ENCODE peak calls at places on chromosomes 4 and X, in five cellular contexts. B, V, P, I and D are unnamed samples.

GRCh38 chr4:14254252-14254651 is 626.7 kb upstream of the BOD1L1 start:
- DNase-seq in P (no peak), B (no peak), V (no peak), I (no peak), D (peak; percentile 22)

GRCh38 chr4:55884093-55884850 is 30.8 kb downstream of the EXOC1 start:
- DNase-seq in I (no peak), V (no peak), B (no peak), P (no peak), D (no peak)

GRCh38 chr4:88866862-88867550 is 169.4 kb upstream of the NAP1L5 start:
- DNase-seq in B (no peak), I (no peak), V (no peak), P (no peak), D (no peak)

GRCh38 chrX:17710836-17711235 is 26.5 kb upstream of the SCML1 start:
- DNase-seq in P (no peak), I (peak; percentile 82), B (no peak), V (no peak), D (no peak)

GRCh38 chr4:1045193-1045594 is 33.8 kb downstream of the FGFRL1 start:
- DNase-seq in B (no peak), V (no peak), P (no peak), I (no peak), D (no peak)

GRCh38 chr4:169931996-169932395 is 94.2 kb downstream of the MFAP3L start:
- DNase-seq in P (no peak), I (no peak), V (no peak), B (no peak), D (no peak)

GRCh38 chrX:51975360-51975759 is 81.9 kb downstream of the MAGED1 start:
- DNase-seq in B (no peak), I (peak; percentile 4), V (no peak), P (no peak), D (no peak)

GRCh38 chrX:121958886-121959285 is 911.5 kb downstream of the GLUD2 start:
- DNase-seq in V (no peak), I (no peak), B (no peak), P (no peak), D (no peak)

GRCh38 chr4:1500231-1500965 is 94.2 kb upstream of the NKX1-1 start:
- DNase-seq in V (no peak), P (no peak), I (no peak), B (no peak), D (peak; percentile 4)

GRCh38 chrX:104565791-104566687 is at the start of gene IL1RAPL2:
- DNase-seq in I (peak; percentile 8), P (peak; percentile 49), V (no peak), B (no peak), D (peak; percentile 49)

GRCh38 chr4:140717313-140717712 is 38.9 kb downstream of the TBC1D9 start:
- DNase-seq in B (no peak), P (no peak), V (no peak), I (no peak), D (no peak)

GRCh38 chr4:166252487-166253402 is 379.7 kb downstream of the TLL1 start:
- DNase-seq in I (peak; percentile 10), P (peak; percentile 7), V (peak; percentile 37), B (no peak), D (peak; percentile 3)

GRCh38 chrX:38982370-38982769 is 181.1 kb downstream of the MID1IP1 start:
- DNase-seq in P (no peak), V (no peak), B (no peak), I (peak; percentile 44), D (no peak)

GRCh38 chr4:1200425-1201035 is 28.1 kb upstream of the SPON2 start:
- DNase-seq in V (no peak), B (no peak), P (peak; percentile 21), I (no peak), D (peak; percentile 61)

GRCh38 chr4:140150886-140151699 is 2.9 kb downstream of the MAML3 start:
- DNase-seq in I (no peak), B (no peak), P (peak; percentile 75), V (peak; percentile 79), D (peak; percentile 84)

GRCh38 chr4:131427000-131427399 is 1722.1 kb upstream of the PCDH10 start:
- DNase-seq in B (no peak), V (no peak), P (no peak), I (no peak), D (no peak)

GRCh38 chrX:369563-370101 is 17.1 kb downstream of the PPP2R3B start:
- DNase-seq in P (no peak), V (no peak), B (no peak), I (no peak), D (no peak)

GRCh38 chrX:36867143-36867542 is 141.0 kb upstream of the FAM47C start:
- DNase-seq in I (peak; percentile 2), B (no peak), V (no peak), P (peak; percentile 21), D (peak; percentile 5)

GRCh38 chr4:61312526-61312925 is 112.4 kb downstream of the ADGRL3 start:
- DNase-seq in P (no peak), I (no peak), V (no peak), B (no peak), D (no peak)

GRCh38 chr4:83362492-83363329 is 28.1 kb upstream of the HPSE start:
- DNase-seq in I (peak; percentile 96), B (no peak), V (no peak), P (peak; percentile 38), D (peak; percentile 10)

GRCh38 chrX:72312311-72312940 is 6.7 kb upstream of the CITED1 start:
- DNase-seq in B (no peak), I (no peak), V (no peak), P (no peak), D (no peak)

GRCh38 chr4:73730292-73730691 is 10.1 kb upstream of the CXCL8 start:
- DNase-seq in I (no peak), P (no peak), B (no peak), V (no peak), D (no peak)

GRCh38 chr4:110631582-110632505 is 9.0 kb upstream of the PITX2 start:
- DNase-seq in P (peak; percentile 72), I (peak; percentile 54), B (no peak), V (peak; percentile 68), D (peak; percentile 89)

GRCh38 chr4:98539299-98539698 is 119.1 kb downstream of the TSPAN5 start:
- DNase-seq in P (no peak), V (no peak), B (no peak), I (no peak), D (no peak)

GRCh38 chrX:133849676-133850075 is 135.7 kb downstream of the GPC3 start:
- DNase-seq in B (no peak), P (no peak), I (no peak), V (no peak), D (no peak)

GRCh38 chrX:56746996-56747395 is 18.0 kb downstream of the NBDY start:
- DNase-seq in I (no peak), B (no peak), P (no peak), V (no peak), D (no peak)

GRCh38 chrX:23844502-23845138 is 61.6 kb downstream of the SAT1 start:
- DNase-seq in I (peak; percentile 65), B (no peak), V (no peak), P (peak; percentile 66), D (peak; percentile 41)

GRCh38 chr4:15376594-15376993 is 51.2 kb upstream of the C1QTNF7 start:
- DNase-seq in P (no peak), I (peak; percentile 13), B (no peak), V (no peak), D (no peak)

GRCh38 chr4:132982151-132982550 is 166.9 kb upstream of the PCDH10 start:
- DNase-seq in B (no peak), V (no peak), P (no peak), I (no peak), D (no peak)

DNA sequence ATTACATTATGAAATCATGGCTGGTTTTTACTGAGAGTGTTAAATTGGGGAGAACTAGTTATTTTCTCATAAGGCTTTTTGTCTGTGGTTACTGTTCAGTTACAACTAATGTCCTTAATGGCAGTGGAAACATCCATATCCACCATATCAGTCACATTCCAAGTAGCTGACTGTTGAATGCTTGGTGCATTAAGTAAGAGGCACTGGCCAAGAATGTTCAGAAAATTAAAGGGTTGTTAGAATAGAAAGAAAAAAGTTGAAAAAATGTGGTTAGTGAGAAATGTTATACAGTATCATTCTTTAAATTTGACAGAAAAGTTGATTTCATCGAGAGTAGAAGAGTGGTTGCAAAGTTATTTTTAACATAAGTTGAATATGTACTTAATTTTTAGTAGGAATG is 2407.3 kb downstream of the ARAP2 start:
- DNase-seq in V (no peak), B (no peak), I (no peak), P (no peak), D (no peak)
- TF ChIP-seq ZBTB33 in V (no peak), B (no peak), I (no peak), P (no peak), D (no peak)

GRCh38 chr4:86035688-86036087 is 324.2 kb downstream of the MAPK10 start:
- DNase-seq in V (no peak), I (no peak), P (no peak), B (no peak), D (no peak)

GRCh38 chr4:86031927-86032326 is 327.9 kb downstream of the MAPK10 start:
- DNase-seq in P (no peak), I (no peak), V (no peak), B (no peak), D (no peak)

GRCh38 chr4:86033171-86033570 is 326.7 kb downstream of the MAPK10 start:
- DNase-seq in P (no peak), V (no peak), B (no peak), I (no peak), D (no peak)

GRCh38 chr4:86034616-86035015 is 325.2 kb downstream of the MAPK10 start:
- DNase-seq in V (no peak), B (no peak), P (no peak), I (no peak), D (no peak)

GRCh38 chr4:86032476-86033022 is 327.3 kb downstream of the MAPK10 start:
- DNase-seq in V (no peak), I (no peak), B (no peak), P (no peak), D (peak; percentile 45)
- TF ChIP-seq ZBTB33 in V (no peak), I (no peak), B (no peak), P (no peak), D (no peak)

GRCh38 chr4:8352368-8353157 is 83.0 kb downstream of the HTRA3 start:
- DNase-seq in P (no peak), V (no peak), I (no peak), B (no peak), D (no peak)
- TF ChIP-seq ZBTB33 in P (no peak), V (no peak), I (no peak), B (no peak), D (no peak)

DNA sequence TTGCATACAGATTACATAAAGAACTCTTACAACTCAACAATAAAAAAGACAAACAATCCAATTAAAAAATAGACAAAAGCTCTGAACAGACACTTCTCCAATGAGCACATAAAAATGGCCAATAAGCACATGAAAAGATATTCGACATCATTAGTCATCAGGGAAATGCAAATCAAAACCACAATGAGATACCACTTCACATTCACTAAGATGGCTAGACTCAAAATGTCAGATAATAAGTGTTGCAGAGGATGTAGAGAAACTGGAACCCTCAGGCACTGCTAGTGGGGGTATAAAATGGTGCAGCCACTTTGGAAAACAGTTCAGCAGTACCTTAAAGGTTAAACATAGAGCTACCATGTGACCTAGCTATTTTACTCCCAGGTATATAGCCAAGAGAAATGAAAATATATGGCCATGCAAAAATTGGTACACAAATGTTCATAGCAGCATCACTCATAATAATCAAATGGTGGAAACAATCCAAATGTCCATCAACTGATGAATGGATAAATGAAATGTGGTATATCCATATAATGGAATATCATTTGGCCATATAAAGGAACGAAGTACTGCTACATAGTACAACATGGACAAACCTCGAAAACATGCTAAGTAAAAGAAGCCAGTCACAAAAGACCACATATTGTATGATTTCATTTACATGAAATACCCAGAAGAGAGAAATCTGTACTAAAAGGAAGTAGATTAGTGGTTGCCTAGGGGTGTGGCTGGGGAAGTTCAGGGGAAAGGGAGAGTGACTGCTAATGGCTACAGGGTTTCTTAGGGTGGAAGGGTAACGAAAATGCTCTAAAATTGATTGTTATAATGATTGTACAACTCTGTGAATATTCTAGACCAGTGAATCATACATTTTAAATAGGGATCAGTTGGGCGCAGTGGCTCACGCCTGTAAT is 29.3 kb downstream of the SASH3 start:
- DNase-seq in I (no peak), P (no peak), B (no peak), V (no peak), D (no peak)
- TF ChIP-seq ZBTB33 in I (no peak), P (no peak), B (no peak), V (no peak), D (no peak)